ENCODE peak calls at places on chromosomes 6 and 20, in ten cellular contexts. B is thyroid gland, E is H1, T is HCT116, R is spleen, K is testis, C is heart left ventricle, M is sigmoid colon, N is prostate gland, F is adrenal gland. O is an unnamed sample.

GRCh38 chr6:71537717-71538116 is 249.1 kb downstream of the OGFRL1 start:
- DNase-seq in B (no peak), E (no peak), T (no peak), R (no peak), K (no peak), C (no peak), M (no peak), N (no peak), F (no peak), O (no peak)

GRCh38 chr6:50591135-50591534 is 122.2 kb upstream of the TFAP2D start:
- DNase-seq in B (no peak), E (no peak), T (no peak), R (no peak), K (no peak), C (no peak), M (no peak), N (no peak), F (no peak), O (no peak)

GRCh38 chr6:137112067-137112355 is 61.4 kb downstream of the IL22RA2 start:
- DNase-seq in B (no peak), E (no peak), T (no peak), R (no peak), K (no peak), C (no peak), M (no peak), N (no peak), F (peak; percentile 22), O (no peak)

GRCh38 chr6:156886409-156886808 is 109.2 kb downstream of the ARID1B start:
- DNase-seq in B (no peak), E (no peak), T (no peak), R (no peak), K (peak; percentile 39), C (peak; percentile 54), M (no peak), N (no peak), F (peak; percentile 60), O (no peak)

GRCh38 chr6:150142304-150142656 is 564 bp upstream of the PPP1R14C start:
- DNase-seq in B (peak; percentile 70), E (no peak), T (no peak), R (no peak), K (peak; percentile 65), C (no peak), M (no peak), N (no peak), F (no peak), O (no peak)

GRCh38 chr6:24126586-24127192 is 674 bp downstream of the NRSN1 start:
- DNase-seq in B (peak; percentile 45), E (peak; percentile 75), T (peak; percentile 7), R (no peak), K (peak; percentile 50), C (no peak), M (no peak), N (peak; percentile 28), F (peak; percentile 51), O (no peak)

GRCh38 chr6:4791174-4791573 is 15.0 kb downstream of the CDYL start:
- DNase-seq in B (no peak), E (no peak), T (no peak), R (no peak), K (no peak), C (no peak), M (no peak), N (no peak), F (no peak), O (no peak)

GRCh38 chr6:53359843-53360834 is 11.4 kb upstream of the ELOVL5 start:
- DNase-seq in B (peak; percentile 14), E (no peak), T (no peak), R (no peak), K (peak; percentile 53), C (no peak), M (no peak), N (no peak), F (no peak), O (no peak)

GRCh38 chr6:157879873-157880254 is 56.8 kb downstream of the SNX9 start:
- DNase-seq in B (peak; percentile 87), E (no peak), T (no peak), R (no peak), K (no peak), C (no peak), M (no peak), N (no peak), F (no peak), O (no peak)

GRCh38 chr6:170244721-170245201 is 46.1 kb downstream of the DLL1 start:
- DNase-seq in B (no peak), E (no peak), T (no peak), R (no peak), K (no peak), C (peak; percentile 18), M (no peak), N (no peak), F (no peak), O (no peak)

GRCh38 chr6:54632984-54633565 is 213.5 kb upstream of the FAM83B start:
- DNase-seq in B (no peak), E (no peak), T (no peak), R (no peak), K (no peak), C (no peak), M (no peak), N (no peak), F (no peak), O (no peak)

GRCh38 chr6:18323935-18324707 is 59.8 kb upstream of the DEK start:
- DNase-seq in B (no peak), E (no peak), T (peak; percentile 35), R (no peak), K (peak; percentile 25), C (no peak), M (no peak), N (peak; percentile 32), F (no peak), O (no peak)

GRCh38 chr6:31125162-31125561 is 4.9 kb upstream of the CDSN start:
- DNase-seq in B (peak; percentile 82), E (no peak), T (no peak), R (no peak), K (no peak), C (peak; percentile 59), M (peak; percentile 82), N (peak; percentile 78), F (no peak), O (no peak)

GRCh38 chr20:25247666-25248500 is at the start of gene PYGB:
- DNase-seq in B (peak; percentile 77), E (peak; percentile 87), T (peak; percentile 41), R (peak; percentile 96), K (peak; percentile 84), C (peak; percentile 83), M (peak; percentile 87), N (peak; percentile 83), F (peak; percentile 76), O (no peak)

GRCh38 chr6:166078294-166078693 is 89.4 kb downstream of the TBXT start:
- DNase-seq in B (peak; percentile 69), E (no peak), T (no peak), R (no peak), K (no peak), C (peak; percentile 48), M (no peak), N (no peak), F (no peak), O (no peak)
- H3K27me3 ChIP-seq in B (no peaks in the 10 kb centered on the region), E (no peaks in the 10 kb centered on the region), T (no peaks in the 10 kb centered on the region), R (no peaks in the 10 kb centered on the region), K (no peaks in the 10 kb centered on the region), C (peaks cover 8% of the 10 kb centered on the region), M (no peaks in the 10 kb centered on the region), N (peaks cover 14% of the 10 kb centered on the region), F (no peaks in the 10 kb centered on the region), O (no peaks in the 10 kb centered on the region)

GRCh38 chr6:100913400-100914276 is 32.5 kb upstream of the ASCC3 start:
- DNase-seq in B (peak; percentile 3), E (peak; percentile 53), T (no peak), R (no peak), K (no peak), C (no peak), M (no peak), N (no peak), F (no peak), O (no peak)
- TF ChIP-seq CTCF in B (no peak), E (no peak), T (no peak), R (no peak), K (no peak), C (no peak), M (no peak), N (no peak), F (no peak), O (no peak)

DNA sequence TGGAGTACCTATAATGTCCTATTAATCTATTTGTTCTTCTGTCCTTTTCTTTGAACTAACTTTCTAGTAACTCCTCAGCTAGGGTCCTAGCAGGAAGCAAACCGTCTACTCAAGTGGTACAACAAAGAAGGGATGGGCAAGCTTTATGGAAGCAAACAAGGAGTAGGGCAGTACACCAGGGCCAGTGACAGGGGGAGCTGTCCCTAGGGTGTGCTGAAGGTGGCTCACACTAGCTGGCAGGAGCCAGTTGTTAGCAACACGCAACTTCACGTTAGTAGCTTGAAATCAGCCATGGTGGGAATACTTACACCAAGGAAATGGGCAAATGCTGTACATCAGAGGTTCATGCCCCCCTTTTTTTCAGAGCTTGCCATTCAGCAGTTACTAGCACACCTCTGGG is 74.0 kb upstream of the EYA2 start:
- DNase-seq in B (no peak), E (no peak), T (no peak), R (no peak), K (no peak), C (no peak), M (no peak), N (no peak), F (no peak), O (no peak)
- TF ChIP-seq POLR2A in B (no peak), E (no peak), T (no peak), R (no peak), K (no peak), C (no peak), M (no peak), N (no peak), F (no peak), O (no peak)

GRCh38 chr6:28812778-28813569 is 110.8 kb downstream of the TRIM27 start:
- DNase-seq in B (no peak), E (no peak), T (no peak), R (no peak), K (no peak), C (no peak), M (no peak), N (no peak), F (no peak), O (no peak)

GRCh38 chr6:28808383-28808782 is 115.4 kb downstream of the TRIM27 start:
- DNase-seq in B (no peak), E (no peak), T (no peak), R (no peak), K (no peak), C (no peak), M (no peak), N (no peak), F (no peak), O (no peak)

GRCh38 chr6:28809947-28810654 is 113.7 kb downstream of the TRIM27 start:
- DNase-seq in B (no peak), E (no peak), T (no peak), R (no peak), K (no peak), C (no peak), M (no peak), N (no peak), F (no peak), O (no peak)

GRCh38 chr6:28811873-28812272 is 111.9 kb downstream of the TRIM27 start:
- DNase-seq in B (no peak), E (no peak), T (no peak), R (no peak), K (no peak), C (no peak), M (no peak), N (no peak), F (no peak), O (no peak)

DNA sequence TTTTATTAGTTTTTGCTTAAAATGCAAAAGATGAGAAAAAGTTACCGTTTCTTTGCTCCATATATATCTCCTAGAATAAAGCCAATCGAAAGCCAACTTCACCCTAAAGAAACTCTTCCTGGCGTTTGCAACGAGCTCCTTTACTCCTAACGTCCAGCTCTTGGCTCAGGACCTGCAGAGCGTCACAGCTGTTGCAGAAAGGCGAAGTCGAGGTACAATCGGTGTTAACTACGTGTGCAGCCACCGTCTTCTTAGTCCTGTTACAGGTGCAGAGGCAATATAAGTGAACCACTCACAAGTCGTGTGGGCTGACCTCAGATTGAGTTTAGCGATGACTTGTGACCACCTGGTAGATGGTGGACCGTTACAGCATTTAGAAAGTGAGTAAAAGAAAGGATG is 113.1 kb downstream of the TRIM27 start:
- DNase-seq in B (no peak), E (no peak), T (no peak), R (no peak), K (no peak), C (no peak), M (no peak), N (no peak), F (no peak), O (no peak)
- H3K27me3 ChIP-seq in B (peaks cover 62% of the 10 kb centered on the region), E (peaks cover 74% of the 10 kb centered on the region), T (no peaks in the 10 kb centered on the region), R (peaks cover 4% of the 10 kb centered on the region), K (no peaks in the 10 kb centered on the region), C (peaks cover 94% of the 10 kb centered on the region), M (peaks cover 77% of the 10 kb centered on the region), N (peaks cover 54% of the 10 kb centered on the region), F (peaks cover 84% of the 10 kb centered on the region), O (peaks cover 73% of the 10 kb centered on the region)

O was measured in esophagus squamous epithelium.